ENCODE peak calls at places on chromosomes 6 and 20, in six cellular contexts. One of them, this sample, is unnamed.

GRCh38 chr20:38112249-38112942 is 52.7 kb downstream of the TGM2 start:
- DNase-seq in GM19239: no peak
- DNase-seq in T-helper 17 cell: no peak
- DNase-seq in stimulated activated CD4-positive, alpha-beta T cell treated with anti-CD3 and anti-CD28 coated beads, Interleukin-12 subunit alpha, Interleukin-12 subunit beta, amount 100 ng/mL, for 24 hours: no peak
- DNase-seq in CD4-positive, CD25-positive, alpha-beta regulatory T cell: no peak
- DNase-seq in ACHN: no peak
- DNase-seq in this sample: no peak

GRCh38 chr20:5844063-5844681 is 94.0 kb downstream of the SHLD1 start:
- DNase-seq in GM19239: peak; percentile 66
- DNase-seq in T-helper 17 cell: no peak
- DNase-seq in stimulated activated CD4-positive, alpha-beta T cell treated with anti-CD3 and anti-CD28 coated beads, Interleukin-12 subunit alpha, Interleukin-12 subunit beta, amount 100 ng/mL, for 24 hours: peak; percentile 57
- DNase-seq in CD4-positive, CD25-positive, alpha-beta regulatory T cell: peak; percentile 50
- DNase-seq in ACHN: peak; percentile 37
- DNase-seq in this sample: peak; percentile 76

GRCh38 chr20:40663304-40663703 is 25.7 kb downstream of the MAFB start:
- DNase-seq in GM19239: no peak
- DNase-seq in T-helper 17 cell: no peak
- DNase-seq in stimulated activated CD4-positive, alpha-beta T cell treated with anti-CD3 and anti-CD28 coated beads, Interleukin-12 subunit alpha, Interleukin-12 subunit beta, amount 100 ng/mL, for 24 hours: no peak
- DNase-seq in CD4-positive, CD25-positive, alpha-beta regulatory T cell: no peak
- DNase-seq in ACHN: no peak
- DNase-seq in this sample: no peak

GRCh38 chr6:134165827-134166226 is 113.4 kb upstream of the SLC2A12 start:
- DNase-seq in GM19239: no peak
- DNase-seq in T-helper 17 cell: no peak
- DNase-seq in stimulated activated CD4-positive, alpha-beta T cell treated with anti-CD3 and anti-CD28 coated beads, Interleukin-12 subunit alpha, Interleukin-12 subunit beta, amount 100 ng/mL, for 24 hours: no peak
- DNase-seq in CD4-positive, CD25-positive, alpha-beta regulatory T cell: no peak
- DNase-seq in ACHN: no peak
- DNase-seq in this sample: no peak

GRCh38 chr6:44534291-44534690 is 146.8 kb downstream of the CDC5L start:
- DNase-seq in GM19239: no peak
- DNase-seq in T-helper 17 cell: no peak
- DNase-seq in stimulated activated CD4-positive, alpha-beta T cell treated with anti-CD3 and anti-CD28 coated beads, Interleukin-12 subunit alpha, Interleukin-12 subunit beta, amount 100 ng/mL, for 24 hours: no peak
- DNase-seq in CD4-positive, CD25-positive, alpha-beta regulatory T cell: no peak
- DNase-seq in ACHN: no peak
- DNase-seq in this sample: no peak

GRCh38 chr20:49747707-49748524 is 34.2 kb upstream of the B4GALT5 start:
- DNase-seq in GM19239: no peak
- DNase-seq in T-helper 17 cell: no peak
- DNase-seq in stimulated activated CD4-positive, alpha-beta T cell treated with anti-CD3 and anti-CD28 coated beads, Interleukin-12 subunit alpha, Interleukin-12 subunit beta, amount 100 ng/mL, for 24 hours: no peak
- DNase-seq in CD4-positive, CD25-positive, alpha-beta regulatory T cell: no peak
- DNase-seq in ACHN: no peak
- DNase-seq in this sample: no peak

GRCh38 chr6:120230008-120230407 is 880.4 kb upstream of the MAN1A1 start:
- DNase-seq in GM19239: no peak
- DNase-seq in T-helper 17 cell: no peak
- DNase-seq in stimulated activated CD4-positive, alpha-beta T cell treated with anti-CD3 and anti-CD28 coated beads, Interleukin-12 subunit alpha, Interleukin-12 subunit beta, amount 100 ng/mL, for 24 hours: no peak
- DNase-seq in CD4-positive, CD25-positive, alpha-beta regulatory T cell: no peak
- DNase-seq in ACHN: no peak
- DNase-seq in this sample: no peak

GRCh38 chr6:107440935-107441334 is 18.4 kb downstream of the PDSS2 start:
- DNase-seq in GM19239: no peak
- DNase-seq in T-helper 17 cell: no peak
- DNase-seq in stimulated activated CD4-positive, alpha-beta T cell treated with anti-CD3 and anti-CD28 coated beads, Interleukin-12 subunit alpha, Interleukin-12 subunit beta, amount 100 ng/mL, for 24 hours: no peak
- DNase-seq in CD4-positive, CD25-positive, alpha-beta regulatory T cell: no peak
- DNase-seq in ACHN: no peak
- DNase-seq in this sample: no peak

GRCh38 chr20:48823960-48824497 is 3.8 kb downstream of the PREX1 start:
- DNase-seq in GM19239: no peak
- DNase-seq in T-helper 17 cell: no peak
- DNase-seq in stimulated activated CD4-positive, alpha-beta T cell treated with anti-CD3 and anti-CD28 coated beads, Interleukin-12 subunit alpha, Interleukin-12 subunit beta, amount 100 ng/mL, for 24 hours: peak; percentile 53
- DNase-seq in CD4-positive, CD25-positive, alpha-beta regulatory T cell: no peak
- DNase-seq in ACHN: peak; percentile 42
- DNase-seq in this sample: peak; percentile 65

GRCh38 chr6:154615483-154616025 is 105.1 kb upstream of the CNKSR3 start:
- DNase-seq in GM19239: no peak
- DNase-seq in T-helper 17 cell: no peak
- DNase-seq in stimulated activated CD4-positive, alpha-beta T cell treated with anti-CD3 and anti-CD28 coated beads, Interleukin-12 subunit alpha, Interleukin-12 subunit beta, amount 100 ng/mL, for 24 hours: no peak
- DNase-seq in CD4-positive, CD25-positive, alpha-beta regulatory T cell: no peak
- DNase-seq in ACHN: peak; percentile 83
- DNase-seq in this sample: no peak

This sample was measured in stimulated activated CD8-positive, alpha-beta memory T cell treated with anti-CD3 and anti-CD28 coated beads, Interleukin-15, amount 100 ng/mL, for 48 hours.